ENCODE peak calls at places on chromosomes 12 and 14, in eight cellular contexts. One of them, this sample, is unnamed. For H3K27me3 and H3K36me3, the result is how much of the 10 kb centered on the place peaks cover.

GRCh38 chr12:33817713-33818112 is 204.6 kb upstream of the ALG10 start:
- DNase-seq in testis: no peak
- DNase-seq in cardiac muscle cell: no peak
- DNase-seq in ovary: no peak
- DNase-seq in MM.1S: no peak
- DNase-seq in MG63: no peak
- DNase-seq in adrenal gland: no peak
- DNase-seq in heart right ventricle: no peak
- DNase-seq in this sample: no peak

GRCh38 chr12:3624273-3624672 is 128.6 kb downstream of the CRACR2A start:
- DNase-seq in testis: no peak
- DNase-seq in cardiac muscle cell: no peak
- DNase-seq in ovary: no peak
- DNase-seq in MM.1S: no peak
- DNase-seq in MG63: no peak
- DNase-seq in adrenal gland: no peak
- DNase-seq in heart right ventricle: no peak
- DNase-seq in this sample: no peak

GRCh38 chr12:3972576-3972975 is 99.4 kb upstream of the PARP11 start:
- DNase-seq in testis: no peak
- DNase-seq in cardiac muscle cell: no peak
- DNase-seq in ovary: no peak
- DNase-seq in MM.1S: no peak
- DNase-seq in MG63: no peak
- DNase-seq in adrenal gland: no peak
- DNase-seq in heart right ventricle: no peak
- DNase-seq in this sample: no peak

GRCh38 chr12:112602150-112602549 is 183.4 kb downstream of the PTPN11 start:
- DNase-seq in testis: no peak
- DNase-seq in cardiac muscle cell: no peak
- DNase-seq in ovary: no peak
- DNase-seq in MM.1S: no peak
- DNase-seq in MG63: no peak
- DNase-seq in adrenal gland: no peak
- DNase-seq in heart right ventricle: no peak
- DNase-seq in this sample: peak

GRCh38 chr12:91344408-91344807 is 161.8 kb upstream of the DCN start:
- DNase-seq in testis: no peak
- DNase-seq in cardiac muscle cell: no peak
- DNase-seq in ovary: no peak
- DNase-seq in MM.1S: no peak
- DNase-seq in MG63: no peak
- DNase-seq in adrenal gland: no peak
- DNase-seq in heart right ventricle: no peak
- DNase-seq in this sample: no peak

GRCh38 chr12:95215925-95216324 is 1.3 kb downstream of the FGD6 start:
- DNase-seq in testis: no peak
- DNase-seq in cardiac muscle cell: peak
- DNase-seq in ovary: no peak
- DNase-seq in MM.1S: no peak
- DNase-seq in MG63: no peak
- DNase-seq in adrenal gland: no peak
- DNase-seq in heart right ventricle: no peak
- DNase-seq in this sample: no peak

GRCh38 chr12:124727244-124727673 is 136.4 kb downstream of the SCARB1 start:
- DNase-seq in testis: no peak
- DNase-seq in cardiac muscle cell: no peak
- DNase-seq in ovary: no peak
- DNase-seq in MM.1S: peak
- DNase-seq in MG63: peak
- DNase-seq in adrenal gland: peak
- DNase-seq in heart right ventricle: peak
- DNase-seq in this sample: no peak

GRCh38 chr12:45299132-45299692 is 83.3 kb downstream of the ANO6 start:
- DNase-seq in testis: no peak
- DNase-seq in cardiac muscle cell: no peak
- DNase-seq in ovary: no peak
- DNase-seq in MM.1S: no peak
- DNase-seq in MG63: peak
- DNase-seq in adrenal gland: peak
- DNase-seq in heart right ventricle: no peak
- DNase-seq in this sample: no peak

GRCh38 chr12:13851828-13852227 is 129.6 kb downstream of the GRIN2B start:
- DNase-seq in testis: no peak
- DNase-seq in cardiac muscle cell: peak
- DNase-seq in ovary: no peak
- DNase-seq in MM.1S: no peak
- DNase-seq in MG63: no peak
- DNase-seq in adrenal gland: no peak
- DNase-seq in heart right ventricle: no peak
- DNase-seq in this sample: peak

GRCh38 chr12:58419905-58420304 is 478.5 kb downstream of the ATP23 start:
- DNase-seq in testis: no peak
- DNase-seq in cardiac muscle cell: no peak
- DNase-seq in ovary: no peak
- DNase-seq in MM.1S: no peak
- DNase-seq in MG63: no peak
- DNase-seq in adrenal gland: no peak
- DNase-seq in heart right ventricle: no peak
- DNase-seq in this sample: no peak

GRCh38 chr12:44672042-44672441 is 204.1 kb downstream of the NELL2 start:
- DNase-seq in testis: no peak
- DNase-seq in cardiac muscle cell: no peak
- DNase-seq in ovary: no peak
- DNase-seq in MM.1S: no peak
- DNase-seq in MG63: no peak
- DNase-seq in adrenal gland: no peak
- DNase-seq in heart right ventricle: no peak
- DNase-seq in this sample: no peak

GRCh38 chr12:13038491-13039161 is 5.6 kb upstream of the FAM234B start:
- DNase-seq in testis: no peak
- DNase-seq in cardiac muscle cell: no peak
- DNase-seq in ovary: no peak
- DNase-seq in MM.1S: no peak
- DNase-seq in MG63: no peak
- DNase-seq in adrenal gland: no peak
- DNase-seq in heart right ventricle: no peak
- DNase-seq in this sample: no peak

GRCh38 chr14:66099931-66100330 is 386.2 kb upstream of the CCDC196 start:
- DNase-seq in testis: no peak
- DNase-seq in cardiac muscle cell: no peak
- DNase-seq in ovary: no peak
- DNase-seq in MM.1S: no peak
- DNase-seq in MG63: no peak
- DNase-seq in adrenal gland: no peak
- DNase-seq in heart right ventricle: no peak
- DNase-seq in this sample: no peak

GRCh38 chr14:105368032-105368417 is 30.3 kb upstream of the TEX22 start:
- DNase-seq in testis: no peak
- DNase-seq in cardiac muscle cell: no peak
- DNase-seq in ovary: no peak
- DNase-seq in MM.1S: no peak
- DNase-seq in MG63: no peak
- DNase-seq in adrenal gland: no peak
- DNase-seq in heart right ventricle: peak
- DNase-seq in this sample: no peak

GRCh38 chr12:26723379-26724308 is 109.3 kb downstream of the ITPR2 start:
- DNase-seq in testis: peak
- DNase-seq in cardiac muscle cell: no peak
- DNase-seq in ovary: no peak
- DNase-seq in MM.1S: peak
- DNase-seq in MG63: peak
- DNase-seq in adrenal gland: peak
- DNase-seq in heart right ventricle: no peak
- DNase-seq in this sample: no peak

GRCh38 chr12:78981-79380 is 12.4 kb downstream of the IQSEC3 start:
- DNase-seq in testis: no peak
- DNase-seq in cardiac muscle cell: no peak
- DNase-seq in ovary: no peak
- DNase-seq in MM.1S: no peak
- DNase-seq in MG63: no peak
- DNase-seq in adrenal gland: no peak
- DNase-seq in heart right ventricle: no peak
- DNase-seq in this sample: no peak

GRCh38 chr12:74043343-74043742 is 494.3 kb upstream of the ATXN7L3B start:
- DNase-seq in testis: no peak
- DNase-seq in cardiac muscle cell: no peak
- DNase-seq in ovary: no peak
- DNase-seq in MM.1S: no peak
- DNase-seq in MG63: peak
- DNase-seq in adrenal gland: no peak
- DNase-seq in heart right ventricle: no peak
- DNase-seq in this sample: no peak

GRCh38 chr12:104691661-104692334 is 235.1 kb downstream of the CHST11 start:
- DNase-seq in testis: no peak
- DNase-seq in cardiac muscle cell: no peak
- DNase-seq in ovary: no peak
- DNase-seq in MM.1S: no peak
- DNase-seq in MG63: no peak
- DNase-seq in adrenal gland: no peak
- DNase-seq in heart right ventricle: no peak
- DNase-seq in this sample: no peak

GRCh38 chr12:29519585-29520182 is 22.2 kb upstream of the OVCH1 start:
- DNase-seq in testis: peak
- DNase-seq in cardiac muscle cell: peak
- DNase-seq in ovary: peak
- DNase-seq in MM.1S: peak
- DNase-seq in MG63: no peak
- DNase-seq in adrenal gland: peak
- DNase-seq in heart right ventricle: no peak
- DNase-seq in this sample: no peak

GRCh38 chr12:53749986-53750811 is 1.6 kb downstream of the CISTR start:
- DNase-seq in testis: no peak
- DNase-seq in cardiac muscle cell: no peak
- DNase-seq in ovary: no peak
- DNase-seq in MM.1S: no peak
- DNase-seq in MG63: no peak
- DNase-seq in adrenal gland: no peak
- DNase-seq in heart right ventricle: no peak
- DNase-seq in this sample: no peak

GRCh38 chr14:103372552-103373304 is 12.5 kb upstream of the MARK3 start:
- DNase-seq in testis: no peak
- DNase-seq in cardiac muscle cell: peak
- DNase-seq in ovary: no peak
- DNase-seq in MM.1S: no peak
- DNase-seq in MG63: peak
- DNase-seq in adrenal gland: peak
- DNase-seq in heart right ventricle: no peak
- DNase-seq in this sample: peak

GRCh38 chr12:110846615-110847566 is at the start of gene CCDC63:
- DNase-seq in testis: peak
- DNase-seq in cardiac muscle cell: peak
- DNase-seq in ovary: no peak
- DNase-seq in MM.1S: peak
- DNase-seq in MG63: peak
- DNase-seq in adrenal gland: peak
- DNase-seq in heart right ventricle: peak
- DNase-seq in this sample: peak

GRCh38 chr14:63787995-63788946 is 60.4 kb upstream of the SGPP1 start:
- DNase-seq in testis: no peak
- DNase-seq in cardiac muscle cell: no peak
- DNase-seq in ovary: no peak
- DNase-seq in MM.1S: no peak
- DNase-seq in MG63: no peak
- DNase-seq in adrenal gland: no peak
- DNase-seq in heart right ventricle: no peak
- DNase-seq in this sample: peak

GRCh38 chr14:78310263-78310662 is 140.1 kb downstream of the NRXN3 start:
- DNase-seq in testis: no peak
- DNase-seq in cardiac muscle cell: no peak
- DNase-seq in ovary: no peak
- DNase-seq in MM.1S: no peak
- DNase-seq in MG63: no peak
- DNase-seq in adrenal gland: no peak
- DNase-seq in heart right ventricle: no peak
- DNase-seq in this sample: no peak

GRCh38 chr12:117494833-117495714 is 133.6 kb upstream of the NOS1 start:
- DNase-seq in testis: no peak
- DNase-seq in cardiac muscle cell: no peak
- DNase-seq in ovary: no peak
- DNase-seq in MM.1S: no peak
- DNase-seq in MG63: no peak
- DNase-seq in adrenal gland: no peak
- DNase-seq in heart right ventricle: no peak
- DNase-seq in this sample: no peak

GRCh38 chr12:76080729-76081415 is 3.6 kb downstream of the NAP1L1 start:
- DNase-seq in testis: no peak
- DNase-seq in cardiac muscle cell: peak
- DNase-seq in ovary: no peak
- DNase-seq in MM.1S: no peak
- DNase-seq in MG63: no peak
- DNase-seq in adrenal gland: no peak
- DNase-seq in heart right ventricle: no peak
- DNase-seq in this sample: peak
- H3K4me3 ChIP-seq in testis: no peak
- H3K4me3 ChIP-seq in cardiac muscle cell: no peak
- H3K4me3 ChIP-seq in ovary: no peak
- H3K4me3 ChIP-seq in MM.1S: no peak
- H3K4me3 ChIP-seq in MG63: no peak
- H3K4me3 ChIP-seq in adrenal gland: no peak
- H3K4me3 ChIP-seq in heart right ventricle: no peak
- H3K4me3 ChIP-seq in this sample: no peak

GRCh38 chr14:37791384-37792036 is 196.1 kb downstream of the TTC6 start:
- DNase-seq in testis: no peak
- DNase-seq in cardiac muscle cell: no peak
- DNase-seq in ovary: no peak
- DNase-seq in MM.1S: no peak
- DNase-seq in MG63: no peak
- DNase-seq in adrenal gland: no peak
- DNase-seq in heart right ventricle: no peak
- DNase-seq in this sample: no peak
- H3K27me3 ChIP-seq in testis: under half
- H3K27me3 ChIP-seq in cardiac muscle cell: under half
- H3K27me3 ChIP-seq in ovary: under half
- H3K27me3 ChIP-seq in MM.1S: under half
- H3K27me3 ChIP-seq in MG63: under half
- H3K27me3 ChIP-seq in adrenal gland: under half
- H3K27me3 ChIP-seq in heart right ventricle: under half
- H3K27me3 ChIP-seq in this sample: under half

DNA sequence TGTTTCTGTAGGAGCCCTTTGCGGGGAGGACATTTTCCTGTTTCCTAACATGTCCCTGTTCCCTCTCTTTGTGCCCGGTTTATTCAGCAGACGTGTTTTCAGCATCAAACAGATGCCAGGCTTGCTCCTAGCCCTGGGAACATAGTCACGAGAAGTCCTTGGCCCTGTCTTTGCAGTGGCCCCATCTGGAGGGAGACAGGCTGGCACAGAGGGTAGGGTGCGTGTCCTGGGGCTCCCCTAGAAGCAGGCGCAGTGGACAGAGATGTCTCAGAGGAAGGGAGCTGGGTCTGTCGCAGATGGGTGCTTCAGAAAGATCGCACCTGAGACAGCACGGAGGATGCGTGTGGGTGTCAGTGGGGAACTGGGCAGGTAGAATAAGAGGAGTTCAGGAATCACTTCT is 75.0 kb upstream of the DYNC1H1 start:
- DNase-seq in testis: no peak
- DNase-seq in cardiac muscle cell: no peak
- DNase-seq in ovary: no peak
- DNase-seq in MM.1S: no peak
- DNase-seq in MG63: no peak
- DNase-seq in adrenal gland: no peak
- DNase-seq in heart right ventricle: no peak
- DNase-seq in this sample: no peak
- H3K36me3 ChIP-seq in testis: under half
- H3K36me3 ChIP-seq in cardiac muscle cell: under half
- H3K36me3 ChIP-seq in ovary: under half
- H3K36me3 ChIP-seq in MM.1S: under half
- H3K36me3 ChIP-seq in MG63: under half
- H3K36me3 ChIP-seq in adrenal gland: under half
- H3K36me3 ChIP-seq in heart right ventricle: half or more
- H3K36me3 ChIP-seq in this sample: under half

GRCh38 chr14:24369907-24370687 is 2.1 kb downstream of the NFATC4 start:
- DNase-seq in testis: no peak
- DNase-seq in cardiac muscle cell: no peak
- DNase-seq in ovary: peak
- DNase-seq in MM.1S: no peak
- DNase-seq in MG63: no peak
- DNase-seq in adrenal gland: no peak
- DNase-seq in heart right ventricle: no peak
- DNase-seq in this sample: no peak
- H3K4me3 ChIP-seq in testis: no peak
- H3K4me3 ChIP-seq in cardiac muscle cell: no peak
- H3K4me3 ChIP-seq in ovary: no peak
- H3K4me3 ChIP-seq in MM.1S: no peak
- H3K4me3 ChIP-seq in MG63: no peak
- H3K4me3 ChIP-seq in adrenal gland: no peak
- H3K4me3 ChIP-seq in heart right ventricle: no peak
- H3K4me3 ChIP-seq in this sample: no peak